ENCODE peak calls at places on chromosome 7, in ten cellular contexts. One of them, this sample, is unnamed.
A peak's percentile ranks its signal among the peaks of the same experiment; 100 is the strongest.

GRCh38 chr7:73879977-73880681 is 19.2 kb downstream of the TMEM270 start:
- DNase-seq in spleen: no peak
- DNase-seq in sigmoid colon: no peak
- DNase-seq in SK-N-SH: peak; percentile 27
- DNase-seq in GM23338: no peak
- DNase-seq in Panc1: no peak
- DNase-seq in H1: no peak
- DNase-seq in transverse colon: no peak
- DNase-seq in breast epithelium: no peak
- DNase-seq in HCT116: no peak
- DNase-seq in this sample: no peak

GRCh38 chr7:56063882-56064625 is at the start of gene SUMF2:
- DNase-seq in spleen: peak; percentile 96
- DNase-seq in sigmoid colon: peak; percentile 94
- DNase-seq in SK-N-SH: peak; percentile 99
- DNase-seq in GM23338: peak; percentile 93
- DNase-seq in Panc1: peak; percentile 86
- DNase-seq in H1: peak; percentile 93
- DNase-seq in transverse colon: peak; percentile 93
- DNase-seq in breast epithelium: peak; percentile 85
- DNase-seq in HCT116: peak; percentile 78
- DNase-seq in this sample: no peak

GRCh38 chr7:135976312-135977019 is 693 bp downstream of the MTPN start:
- DNase-seq in spleen: peak; percentile 76
- DNase-seq in sigmoid colon: no peak
- DNase-seq in SK-N-SH: peak; percentile 67
- DNase-seq in GM23338: peak; percentile 79
- DNase-seq in Panc1: no peak
- DNase-seq in H1: no peak
- DNase-seq in transverse colon: peak; percentile 22
- DNase-seq in breast epithelium: no peak
- DNase-seq in HCT116: peak; percentile 3
- DNase-seq in this sample: no peak

GRCh38 chr7:1758417-1758858 is 88.4 kb downstream of the ELFN1 start:
- DNase-seq in spleen: peak; percentile 72
- DNase-seq in sigmoid colon: peak; percentile 63
- DNase-seq in SK-N-SH: peak; percentile 80
- DNase-seq in GM23338: peak; percentile 59
- DNase-seq in Panc1: no peak
- DNase-seq in H1: no peak
- DNase-seq in transverse colon: no peak
- DNase-seq in breast epithelium: no peak
- DNase-seq in HCT116: peak; percentile 56
- DNase-seq in this sample: no peak

GRCh38 chr7:142454862-142455261 is 197.0 kb upstream of the PRSS58 start:
- DNase-seq in spleen: no peak
- DNase-seq in sigmoid colon: no peak
- DNase-seq in SK-N-SH: no peak
- DNase-seq in GM23338: no peak
- DNase-seq in Panc1: no peak
- DNase-seq in H1: no peak
- DNase-seq in transverse colon: no peak
- DNase-seq in breast epithelium: no peak
- DNase-seq in HCT116: no peak
- DNase-seq in this sample: no peak

GRCh38 chr7:12244694-12245093 is 33.6 kb downstream of the TMEM106B start:
- DNase-seq in spleen: no peak
- DNase-seq in sigmoid colon: no peak
- DNase-seq in SK-N-SH: no peak
- DNase-seq in GM23338: no peak
- DNase-seq in Panc1: no peak
- DNase-seq in H1: no peak
- DNase-seq in transverse colon: no peak
- DNase-seq in breast epithelium: no peak
- DNase-seq in HCT116: no peak
- DNase-seq in this sample: no peak

GRCh38 chr7:100887186-100887954 is 2.1 kb downstream of the UFSP1 start:
- DNase-seq in spleen: peak; percentile 93
- DNase-seq in sigmoid colon: no peak
- DNase-seq in SK-N-SH: peak; percentile 54
- DNase-seq in GM23338: no peak
- DNase-seq in Panc1: no peak
- DNase-seq in H1: no peak
- DNase-seq in transverse colon: peak; percentile 77
- DNase-seq in breast epithelium: no peak
- DNase-seq in HCT116: no peak
- DNase-seq in this sample: no peak

GRCh38 chr7:54596747-54597146 is 54.6 kb downstream of the VSTM2A start:
- DNase-seq in spleen: no peak
- DNase-seq in sigmoid colon: no peak
- DNase-seq in SK-N-SH: no peak
- DNase-seq in GM23338: no peak
- DNase-seq in Panc1: no peak
- DNase-seq in H1: no peak
- DNase-seq in transverse colon: no peak
- DNase-seq in breast epithelium: no peak
- DNase-seq in HCT116: no peak
- DNase-seq in this sample: no peak

GRCh38 chr7:99428972-99429566 is 9.5 kb downstream of the PTCD1 start:
- DNase-seq in spleen: no peak
- DNase-seq in sigmoid colon: no peak
- DNase-seq in SK-N-SH: no peak
- DNase-seq in GM23338: no peak
- DNase-seq in Panc1: no peak
- DNase-seq in H1: no peak
- DNase-seq in transverse colon: no peak
- DNase-seq in breast epithelium: no peak
- DNase-seq in HCT116: no peak
- DNase-seq in this sample: no peak

GRCh38 chr7:99437946-99438572 is 539 bp downstream of the PTCD1 start:
- DNase-seq in spleen: no peak
- DNase-seq in sigmoid colon: no peak
- DNase-seq in SK-N-SH: no peak
- DNase-seq in GM23338: no peak
- DNase-seq in Panc1: no peak
- DNase-seq in H1: no peak
- DNase-seq in transverse colon: no peak
- DNase-seq in breast epithelium: no peak
- DNase-seq in HCT116: no peak
- DNase-seq in this sample: no peak

GRCh38 chr7:99438573-99439480 is at the start of the genes CPSF4 and PTCD1:
- DNase-seq in spleen: peak; percentile 99
- DNase-seq in sigmoid colon: peak; percentile 98
- DNase-seq in SK-N-SH: peak; percentile 100
- DNase-seq in GM23338: peak; percentile 98
- DNase-seq in Panc1: peak; percentile 81
- DNase-seq in H1: peak; percentile 96
- DNase-seq in transverse colon: peak; percentile 96
- DNase-seq in breast epithelium: peak; percentile 93
- DNase-seq in HCT116: peak; percentile 85
- DNase-seq in this sample: peak; percentile 35

GRCh38 chr7:99429756-99430155 is 8.8 kb downstream of the PTCD1 start:
- DNase-seq in spleen: no peak
- DNase-seq in sigmoid colon: no peak
- DNase-seq in SK-N-SH: no peak
- DNase-seq in GM23338: no peak
- DNase-seq in Panc1: no peak
- DNase-seq in H1: no peak
- DNase-seq in transverse colon: no peak
- DNase-seq in breast epithelium: no peak
- DNase-seq in HCT116: no peak
- DNase-seq in this sample: no peak

GRCh38 chr7:99433158-99433557 is 5.4 kb downstream of the PTCD1 start:
- DNase-seq in spleen: no peak
- DNase-seq in sigmoid colon: no peak
- DNase-seq in SK-N-SH: no peak
- DNase-seq in GM23338: no peak
- DNase-seq in Panc1: no peak
- DNase-seq in H1: no peak
- DNase-seq in transverse colon: no peak
- DNase-seq in breast epithelium: no peak
- DNase-seq in HCT116: no peak
- DNase-seq in this sample: no peak
- H3K36me3 ChIP-seq in spleen: peaks cover 3% of the 10 kb centered on the region
- H3K36me3 ChIP-seq in sigmoid colon: peaks cover 68% of the 10 kb centered on the region
- H3K36me3 ChIP-seq in SK-N-SH: peaks cover 37% of the 10 kb centered on the region
- H3K36me3 ChIP-seq in GM23338: peaks cover 17% of the 10 kb centered on the region
- H3K36me3 ChIP-seq in Panc1: peaks cover 17% of the 10 kb centered on the region
- H3K36me3 ChIP-seq in H1: peaks cover 55% of the 10 kb centered on the region
- H3K36me3 ChIP-seq in transverse colon: peaks cover 12% of the 10 kb centered on the region
- H3K36me3 ChIP-seq in breast epithelium: peaks cover 9% of the 10 kb centered on the region
- H3K36me3 ChIP-seq in HCT116: peaks cover 30% of the 10 kb centered on the region
- H3K36me3 ChIP-seq in this sample: peaks cover 50% of the 10 kb centered on the region

DNA sequence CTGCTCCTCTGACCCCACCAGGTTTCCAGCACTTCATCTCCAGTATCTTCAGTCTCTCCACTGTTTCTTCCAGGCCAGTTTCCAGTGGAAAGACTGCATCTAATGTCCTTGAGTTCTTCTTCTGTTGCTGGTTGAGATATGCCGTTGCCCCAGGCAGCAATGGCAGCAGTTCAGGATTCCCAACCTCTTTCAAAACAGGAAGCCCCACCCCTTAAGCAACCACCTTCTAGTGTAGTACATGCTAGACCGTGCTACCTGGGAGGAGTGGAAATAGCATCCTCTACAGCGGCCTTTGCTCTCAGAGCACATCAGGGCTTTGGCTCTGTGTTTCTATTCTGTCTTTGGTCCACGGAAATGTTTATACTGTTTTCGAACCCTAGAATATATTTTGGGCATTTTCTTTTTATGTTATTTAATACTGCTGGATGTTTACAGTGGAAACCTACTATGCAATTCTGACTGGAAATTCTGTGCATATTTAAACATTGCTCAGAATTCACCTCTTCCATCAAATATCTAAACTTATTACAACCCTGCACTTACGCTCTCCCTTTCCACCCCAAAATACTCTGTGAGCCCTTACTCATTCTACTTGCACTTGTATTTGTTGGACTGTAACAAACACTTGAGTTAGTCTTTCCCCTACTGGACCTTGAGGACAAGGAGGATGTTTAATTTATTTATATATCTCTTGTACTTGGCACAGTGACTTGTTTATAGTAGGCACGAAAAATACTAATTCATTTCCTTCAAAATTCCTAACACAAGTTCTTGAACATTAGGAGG is 8.5 kb upstream of the BPGM start:
- DNase-seq in spleen: no peak
- DNase-seq in sigmoid colon: no peak
- DNase-seq in SK-N-SH: no peak
- DNase-seq in GM23338: no peak
- DNase-seq in Panc1: no peak
- DNase-seq in H1: no peak
- DNase-seq in transverse colon: no peak
- DNase-seq in breast epithelium: no peak
- DNase-seq in HCT116: no peak
- DNase-seq in this sample: no peak
- TF ChIP-seq POLR2AphosphoS5 in spleen: no peak
- TF ChIP-seq POLR2AphosphoS5 in sigmoid colon: no peak
- TF ChIP-seq POLR2AphosphoS5 in SK-N-SH: no peak
- TF ChIP-seq POLR2AphosphoS5 in GM23338: no peak
- TF ChIP-seq POLR2AphosphoS5 in Panc1: no peak
- TF ChIP-seq POLR2AphosphoS5 in H1: no peak
- TF ChIP-seq POLR2AphosphoS5 in transverse colon: no peak
- TF ChIP-seq POLR2AphosphoS5 in breast epithelium: no peak
- TF ChIP-seq POLR2AphosphoS5 in HCT116: no peak
- TF ChIP-seq POLR2AphosphoS5 in this sample: no peak

GRCh38 chr7:152105205-152105604 is 79.7 kb downstream of the GALNT11 start:
- DNase-seq in spleen: no peak
- DNase-seq in sigmoid colon: no peak
- DNase-seq in SK-N-SH: no peak
- DNase-seq in GM23338: no peak
- DNase-seq in Panc1: no peak
- DNase-seq in H1: no peak
- DNase-seq in transverse colon: no peak
- DNase-seq in breast epithelium: no peak
- DNase-seq in HCT116: no peak
- DNase-seq in this sample: no peak

GRCh38 chr7:152107945-152108344 is 82.5 kb downstream of the GALNT11 start:
- DNase-seq in spleen: peak; percentile 65
- DNase-seq in sigmoid colon: no peak
- DNase-seq in SK-N-SH: no peak
- DNase-seq in GM23338: no peak
- DNase-seq in Panc1: no peak
- DNase-seq in H1: no peak
- DNase-seq in transverse colon: no peak
- DNase-seq in breast epithelium: no peak
- DNase-seq in HCT116: no peak
- DNase-seq in this sample: no peak

GRCh38 chr7:152106990-152107389 is 81.5 kb downstream of the GALNT11 start:
- DNase-seq in spleen: no peak
- DNase-seq in sigmoid colon: no peak
- DNase-seq in SK-N-SH: no peak
- DNase-seq in GM23338: no peak
- DNase-seq in Panc1: no peak
- DNase-seq in H1: no peak
- DNase-seq in transverse colon: no peak
- DNase-seq in breast epithelium: no peak
- DNase-seq in HCT116: no peak
- DNase-seq in this sample: no peak

GRCh38 chr7:152103066-152103465 is 77.6 kb downstream of the GALNT11 start:
- DNase-seq in spleen: no peak
- DNase-seq in sigmoid colon: no peak
- DNase-seq in SK-N-SH: no peak
- DNase-seq in GM23338: no peak
- DNase-seq in Panc1: no peak
- DNase-seq in H1: no peak
- DNase-seq in transverse colon: no peak
- DNase-seq in breast epithelium: no peak
- DNase-seq in HCT116: no peak
- DNase-seq in this sample: no peak

GRCh38 chr7:152103691-152104090 is 78.2 kb downstream of the GALNT11 start:
- DNase-seq in spleen: no peak
- DNase-seq in sigmoid colon: no peak
- DNase-seq in SK-N-SH: no peak
- DNase-seq in GM23338: no peak
- DNase-seq in Panc1: no peak
- DNase-seq in H1: no peak
- DNase-seq in transverse colon: no peak
- DNase-seq in breast epithelium: no peak
- DNase-seq in HCT116: no peak
- DNase-seq in this sample: no peak
- H3K36me3 ChIP-seq in spleen: no peaks in the 10 kb centered on the region
- H3K36me3 ChIP-seq in sigmoid colon: peaks cover 55% of the 10 kb centered on the region
- H3K36me3 ChIP-seq in SK-N-SH: peaks cover 26% of the 10 kb centered on the region
- H3K36me3 ChIP-seq in GM23338: no peaks in the 10 kb centered on the region
- H3K36me3 ChIP-seq in Panc1: peaks cover 7% of the 10 kb centered on the region
- H3K36me3 ChIP-seq in H1: peaks cover 7% of the 10 kb centered on the region
- H3K36me3 ChIP-seq in transverse colon: no peaks in the 10 kb centered on the region
- H3K36me3 ChIP-seq in breast epithelium: peaks cover 7% of the 10 kb centered on the region
- H3K36me3 ChIP-seq in HCT116: no peaks in the 10 kb centered on the region
- H3K36me3 ChIP-seq in this sample: peaks cover 12% of the 10 kb centered on the region

DNA sequence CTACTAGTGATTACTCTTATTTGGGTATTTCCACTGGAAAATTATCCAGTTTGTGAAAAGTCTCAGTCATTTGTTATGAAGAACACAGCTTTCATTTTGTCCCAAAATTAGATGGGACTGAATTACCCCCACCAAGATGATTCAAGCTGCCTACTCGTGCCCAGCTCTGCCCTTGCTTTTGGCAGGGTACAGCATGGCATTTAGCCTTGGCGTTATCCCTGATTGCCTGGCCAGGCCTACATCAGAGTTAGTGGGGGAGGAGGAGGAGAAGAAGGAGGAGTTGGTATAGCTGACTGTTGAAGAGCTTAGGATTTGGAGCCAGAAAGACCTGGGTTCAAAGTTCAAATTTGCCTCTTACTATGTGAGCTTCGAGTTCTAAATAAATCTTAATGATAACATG is 47.4 kb downstream of the MTURN start:
- DNase-seq in spleen: no peak
- DNase-seq in sigmoid colon: no peak
- DNase-seq in SK-N-SH: no peak
- DNase-seq in GM23338: no peak
- DNase-seq in Panc1: no peak
- DNase-seq in H1: no peak
- DNase-seq in transverse colon: no peak
- DNase-seq in breast epithelium: no peak
- DNase-seq in HCT116: no peak
- DNase-seq in this sample: no peak
- TF ChIP-seq POLR2AphosphoS5 in spleen: no peak
- TF ChIP-seq POLR2AphosphoS5 in sigmoid colon: peak; percentile 14
- TF ChIP-seq POLR2AphosphoS5 in SK-N-SH: no peak
- TF ChIP-seq POLR2AphosphoS5 in GM23338: no peak
- TF ChIP-seq POLR2AphosphoS5 in Panc1: no peak
- TF ChIP-seq POLR2AphosphoS5 in H1: no peak
- TF ChIP-seq POLR2AphosphoS5 in transverse colon: no peak
- TF ChIP-seq POLR2AphosphoS5 in breast epithelium: no peak
- TF ChIP-seq POLR2AphosphoS5 in HCT116: no peak
- TF ChIP-seq POLR2AphosphoS5 in this sample: no peak

This sample was measured in SK-N-MC.